ENCODE peak calls at places on chromosomes 6 and 20, in six cellular contexts. P is neural crest cell, D is heart right ventricle, R is GM13977, V is psoas muscle, N is HCT116. H is an unnamed sample.

GRCh38 chr6:5333653-5334052 is 72.3 kb downstream of the FARS2 start:
- DNase-seq in P (no peak), D (no peak), R (no peak), V (no peak), N (no peak), H (no peak)

GRCh38 chr20:4795394-4795793 is 73.7 kb downstream of the PRND start:
- DNase-seq in P (no peak), D (no peak), R (peak), V (no peak), N (peak), H (no peak)

GRCh38 chr6:9248125-9248524 is 812.8 kb upstream of the SLC35B3 start:
- DNase-seq in P (no peak), D (no peak), R (no peak), V (no peak), N (no peak), H (no peak)

GRCh38 chr6:41332842-41333736 is 2.3 kb upstream of the NCR2 start:
- DNase-seq in P (no peak), D (no peak), R (no peak), V (no peak), N (no peak), H (no peak)

GRCh38 chr6:90097357-90097756 is 199.3 kb downstream of the BACH2 start:
- DNase-seq in P (no peak), D (no peak), R (no peak), V (no peak), N (no peak), H (no peak)

GRCh38 chr6:30073489-30074240 is 1.9 kb downstream of the RNF39 start:
- DNase-seq in P (no peak), D (no peak), R (no peak), V (no peak), N (no peak), H (no peak)

GRCh38 chr6:19838442-19839236 is 1.5 kb downstream of the ID4 start:
- DNase-seq in P (peak), D (peak), R (peak), V (peak), N (peak), H (peak)

GRCh38 chr20:13580725-13581124 is 58.0 kb downstream of the TASP1 start:
- DNase-seq in P (no peak), D (no peak), R (no peak), V (no peak), N (no peak), H (no peak)

GRCh38 chr6:36959555-36960250 is 5.2 kb downstream of the PI16 start:
- DNase-seq in P (no peak), D (no peak), R (no peak), V (no peak), N (no peak), H (no peak)

GRCh38 chr6:28176373-28176772 is 34.7 kb downstream of the ZKSCAN8 start:
- DNase-seq in P (no peak), D (no peak), R (no peak), V (no peak), N (no peak), H (no peak)

GRCh38 chr6:142746524-142746923 is 198.5 kb downstream of the HIVEP2 start:
- DNase-seq in P (no peak), D (no peak), R (peak), V (no peak), N (no peak), H (peak)

GRCh38 chr20:2402271-2402980 is 21.7 kb downstream of the TGM6 start:
- DNase-seq in P (no peak), D (no peak), R (peak), V (no peak), N (peak), H (no peak)
- TF ChIP-seq CTCF in P (peak), D (no peak), R (peak), V (no peak), N (peak), H (peak)

GRCh38 chr6:7140631-7141366 is 33.0 kb downstream of the RREB1 start:
- DNase-seq in P (peak), D (peak), R (peak), V (peak), N (peak), H (peak)

GRCh38 chr6:7145269-7146078 is 37.7 kb downstream of the RREB1 start:
- DNase-seq in P (no peak), D (no peak), R (no peak), V (no peak), N (no peak), H (no peak)

GRCh38 chr6:7142228-7142801 is 34.6 kb downstream of the RREB1 start:
- DNase-seq in P (no peak), D (no peak), R (no peak), V (peak), N (no peak), H (no peak)

GRCh38 chr6:7144810-7145209 is 37.0 kb downstream of the RREB1 start:
- DNase-seq in P (no peak), D (no peak), R (no peak), V (no peak), N (no peak), H (no peak)

DNA sequence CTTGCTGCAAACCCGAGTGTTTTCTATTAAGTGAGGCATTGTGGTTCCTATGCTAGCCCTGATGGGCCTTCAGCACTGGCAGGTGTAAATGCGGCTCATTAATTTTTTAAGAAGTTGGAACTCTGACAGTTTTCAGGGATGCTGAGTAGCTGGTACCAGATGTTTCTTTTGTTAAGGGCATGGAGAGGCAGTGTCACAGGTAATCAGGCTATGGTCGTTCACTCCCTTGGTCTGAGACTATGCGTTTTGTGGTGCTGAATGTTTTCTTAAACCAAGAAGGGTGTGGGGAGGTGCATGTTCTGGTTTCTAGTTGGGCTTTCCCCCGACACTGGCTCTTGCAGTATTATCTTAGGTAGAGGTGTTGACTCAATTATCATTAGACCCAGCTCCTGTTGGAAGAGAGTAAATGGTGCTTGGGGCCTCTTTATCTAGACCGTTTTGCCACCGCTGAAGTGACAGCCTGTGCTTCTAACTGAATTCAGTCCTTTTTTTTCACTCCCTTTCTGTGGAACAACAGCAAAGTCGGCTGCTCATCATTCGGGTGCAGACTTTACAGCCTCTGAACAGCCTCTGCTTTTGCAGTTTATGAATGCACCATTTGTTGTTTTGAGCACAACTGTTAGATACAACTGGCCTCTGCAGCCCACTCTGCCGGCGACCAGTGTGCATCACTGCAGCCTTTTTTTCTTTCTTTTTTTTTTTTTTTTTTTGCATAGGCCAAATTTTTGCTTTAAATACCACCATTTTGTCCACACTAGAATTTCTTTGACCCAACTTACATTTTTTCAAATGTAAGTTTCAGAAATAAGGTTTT is 35.6 kb downstream of the RREB1 start:
- DNase-seq in P (peak), D (no peak), R (peak), V (no peak), N (no peak), H (no peak)
- TF ChIP-seq CTCF in P (peak), D (peak), R (no peak), V (peak), N (no peak), H (peak)

GRCh38 chr6:10759884-10760329 is 12.3 kb downstream of the TMEM14B start:
- DNase-seq in P (no peak), D (no peak), R (no peak), V (peak), N (peak), H (no peak)
- TF ChIP-seq CTCF in P (no peak), D (no peak), R (no peak), V (no peak), N (no peak), H (no peak)

GRCh38 chr6:57316581-57317059 is 810 bp upstream of the PRIM2 start:
- DNase-seq in P (peak), D (peak), R (peak), V (peak), N (peak), H (peak)
- TF ChIP-seq CTCF in P (peak), D (peak), R (peak), V (peak), N (peak), H (peak)

H was measured in nephron progenitor cell.